ENCODE peak calls at places on chromosomes 13 and 19, in nine cellular contexts. V, F, G, U, W, I, P, M and N are unnamed samples.

GRCh38 chr19:7930765-7931164 is 4.8 kb upstream of the CTXN1 start:
- DNase-seq in V (no peak), F (no peak), G (no peak), U (no peak), W (no peak), I (no peak), P (no peak), M (no peak), N (no peak)

GRCh38 chr19:43546581-43546980 is 13.6 kb downstream of the ZNF575 start:
- DNase-seq in V (no peak), F (no peak), G (no peak), U (peak), W (no peak), I (no peak), P (no peak), M (no peak), N (no peak)

GRCh38 chr13:62320129-62320724 is 904.6 kb upstream of the PCDH20 start:
- DNase-seq in V (peak), F (no peak), G (no peak), U (no peak), W (no peak), I (peak), P (peak), M (no peak), N (peak)

GRCh38 chr19:11887618-11888531 is at the start of gene ZNF69:
- DNase-seq in V (peak), F (peak), G (peak), U (peak), W (no peak), I (peak), P (peak), M (peak), N (peak)

GRCh38 chr13:71055047-71055446 is 812.0 kb downstream of the DACH1 start:
- DNase-seq in V (no peak), F (no peak), G (no peak), U (no peak), W (no peak), I (no peak), P (no peak), M (no peak), N (no peak)

GRCh38 chr19:16976471-16976870 is 50.1 kb downstream of the CPAMD8 start:
- DNase-seq in V (no peak), F (no peak), G (no peak), U (no peak), W (no peak), I (no peak), P (no peak), M (no peak), N (peak)

GRCh38 chr13:40508767-40509342 is 157.6 kb downstream of the FOXO1 start:
- DNase-seq in V (no peak), F (no peak), G (no peak), U (no peak), W (no peak), I (no peak), P (no peak), M (no peak), N (no peak)

GRCh38 chr13:33490461-33491327 is 205.1 kb upstream of the STARD13 start:
- DNase-seq in V (no peak), F (no peak), G (no peak), U (peak), W (no peak), I (peak), P (peak), M (no peak), N (no peak)

GRCh38 chr13:51997641-51998330 is 13.5 kb downstream of the ATP7B start:
- DNase-seq in V (no peak), F (no peak), G (no peak), U (no peak), W (no peak), I (no peak), P (no peak), M (no peak), N (peak)

GRCh38 chr19:12786149-12786870 is 5.0 kb upstream of the JUNB start:
- DNase-seq in V (no peak), F (peak), G (no peak), U (peak), W (no peak), I (no peak), P (no peak), M (no peak), N (no peak)

GRCh38 chr19:46916971-46917370 is 56.2 kb downstream of the ARHGAP35 start:
- DNase-seq in V (no peak), F (no peak), G (no peak), U (no peak), W (no peak), I (no peak), P (no peak), M (no peak), N (no peak)

GRCh38 chr13:28181413-28181812 is 43.1 kb downstream of the PAN3 start:
- DNase-seq in V (peak), F (no peak), G (peak), U (no peak), W (no peak), I (peak), P (peak), M (no peak), N (no peak)

GRCh38 chr13:40922437-40923040 is 96.6 kb downstream of the ELF1 start:
- DNase-seq in V (no peak), F (peak), G (no peak), U (no peak), W (no peak), I (no peak), P (no peak), M (peak), N (no peak)

GRCh38 chr13:79194272-79194671 is 211.8 kb downstream of the RBM26 start:
- DNase-seq in V (no peak), F (no peak), G (no peak), U (no peak), W (no peak), I (no peak), P (no peak), M (no peak), N (no peak)

GRCh38 chr13:31556376-31556775 is 182.9 kb upstream of the RXFP2 start:
- DNase-seq in V (peak), F (no peak), G (no peak), U (no peak), W (no peak), I (peak), P (no peak), M (no peak), N (no peak)

GRCh38 chr13:95865080-95865597 is 188.1 kb downstream of the UGGT2 start:
- DNase-seq in V (no peak), F (no peak), G (no peak), U (no peak), W (no peak), I (no peak), P (no peak), M (no peak), N (no peak)

GRCh38 chr13:25037057-25037813 is 58.7 kb upstream of the PABPC3 start:
- DNase-seq in V (peak), F (no peak), G (peak), U (no peak), W (no peak), I (peak), P (peak), M (peak), N (peak)

GRCh38 chr19:33767898-33768413 is 28.7 kb upstream of the KCTD15 start:
- DNase-seq in V (peak), F (no peak), G (no peak), U (no peak), W (no peak), I (peak), P (peak), M (no peak), N (no peak)

GRCh38 chr13:46721054-46721453 is 75.9 kb downstream of the ESD start:
- DNase-seq in V (peak), F (peak), G (peak), U (no peak), W (peak), I (peak), P (peak), M (no peak), N (peak)

GRCh38 chr13:40178130-40178529 is 488.3 kb downstream of the FOXO1 start:
- DNase-seq in V (no peak), F (no peak), G (no peak), U (no peak), W (no peak), I (no peak), P (peak), M (no peak), N (no peak)

GRCh38 chr19:5001547-5002131 is 32.7 kb downstream of the KDM4B start:
- DNase-seq in V (peak), F (no peak), G (peak), U (peak), W (no peak), I (peak), P (peak), M (peak), N (peak)

GRCh38 chr19:4151623-4152022 is 1.8 kb upstream of the CREB3L3 start:
- DNase-seq in V (no peak), F (no peak), G (no peak), U (no peak), W (no peak), I (no peak), P (no peak), M (no peak), N (no peak)

GRCh38 chr19:2764945-2765344 is 18.1 kb downstream of the SGTA start:
- DNase-seq in V (no peak), F (no peak), G (no peak), U (no peak), W (no peak), I (no peak), P (no peak), M (no peak), N (no peak)

GRCh38 chr19:50607874-50608785 is 31.6 kb downstream of the SYT3 start:
- DNase-seq in V (peak), F (peak), G (peak), U (peak), W (peak), I (peak), P (peak), M (no peak), N (no peak)

GRCh38 chr19:14474827-14475226 is 327 bp downstream of the PTGER1 start:
- DNase-seq in V (no peak), F (no peak), G (no peak), U (peak), W (no peak), I (no peak), P (no peak), M (peak), N (no peak)

GRCh38 chr19:44909775-44910174 is 4.2 kb downstream of the APOE start:
- DNase-seq in V (no peak), F (no peak), G (no peak), U (no peak), W (no peak), I (no peak), P (no peak), M (no peak), N (no peak)

GRCh38 chr13:33799950-33800592 is 17.9 kb upstream of the RFC3 start:
- DNase-seq in V (no peak), F (no peak), G (peak), U (no peak), W (no peak), I (peak), P (peak), M (no peak), N (peak)

GRCh38 chr13:113802090-113802531 is 43.1 kb downstream of the TMEM255B start:
- DNase-seq in V (peak), F (peak), G (peak), U (peak), W (no peak), I (peak), P (peak), M (no peak), N (no peak)